ENCODE peak calls at places on chromosomes 2 and 18, in five cellular contexts. W is cardiac fibroblast, E is type B pancreatic cell, M is GM10248, C is pancreas. S is an unnamed sample.

GRCh38 chr2:120764434-120764833 is 28.8 kb downstream of the GLI2 start:
- DNase-seq in E (peak), C (no peak), W (no peak), M (no peak), S (no peak)

GRCh38 chr18:45771587-45771986 is 47.6 kb downstream of the SLC14A1 start:
- DNase-seq in E (no peak), C (no peak), M (no peak), W (no peak), S (no peak)

GRCh38 chr2:75792146-75792545 is 81.4 kb upstream of the GCFC2 start:
- DNase-seq in C (no peak), M (no peak), E (no peak), W (no peak), S (no peak)

GRCh38 chr18:44716697-44717163 is 36.0 kb downstream of the SETBP1 start:
- DNase-seq in E (no peak), M (no peak), W (no peak), C (no peak), S (no peak)

GRCh38 chr2:63506350-63506749 is 81.9 kb downstream of the WDPCP start:
- DNase-seq in E (no peak), W (no peak), M (no peak), C (no peak), S (no peak)

GRCh38 chr2:95025406-95026319 is at the start of gene MAL:
- DNase-seq in E (no peak), W (no peak), C (no peak), M (peak), S (peak)

GRCh38 chr18:9782073-9782857 is 74.2 kb downstream of the RAB31 start:
- DNase-seq in M (no peak), W (peak), E (no peak), C (no peak), S (no peak)

GRCh38 chr2:133249362-133249761 is 318.9 kb downstream of the NCKAP5 start:
- DNase-seq in M (no peak), W (no peak), E (no peak), C (no peak), S (no peak)

GRCh38 chr18:12751891-12752290 is 49.0 kb downstream of the PSMG2 start:
- DNase-seq in E (no peak), M (no peak), W (no peak), C (no peak), S (peak)

GRCh38 chr2:73006969-73007710 is 64.4 kb downstream of the SFXN5 start:
- DNase-seq in C (no peak), W (peak), M (no peak), E (no peak), S (no peak)

GRCh38 chr18:76384114-76384790 is 110.8 kb downstream of the ZNF516 start:
- DNase-seq in M (no peak), W (no peak), C (no peak), E (no peak), S (no peak)

GRCh38 chr2:168596881-168597280 is 140.8 kb downstream of the CERS6 start:
- DNase-seq in E (no peak), W (no peak), C (no peak), M (no peak), S (no peak)

GRCh38 chr2:9712263-9712662 is 81.5 kb upstream of the YWHAQ start:
- DNase-seq in E (no peak), M (peak), W (no peak), C (no peak), S (no peak)

DNA sequence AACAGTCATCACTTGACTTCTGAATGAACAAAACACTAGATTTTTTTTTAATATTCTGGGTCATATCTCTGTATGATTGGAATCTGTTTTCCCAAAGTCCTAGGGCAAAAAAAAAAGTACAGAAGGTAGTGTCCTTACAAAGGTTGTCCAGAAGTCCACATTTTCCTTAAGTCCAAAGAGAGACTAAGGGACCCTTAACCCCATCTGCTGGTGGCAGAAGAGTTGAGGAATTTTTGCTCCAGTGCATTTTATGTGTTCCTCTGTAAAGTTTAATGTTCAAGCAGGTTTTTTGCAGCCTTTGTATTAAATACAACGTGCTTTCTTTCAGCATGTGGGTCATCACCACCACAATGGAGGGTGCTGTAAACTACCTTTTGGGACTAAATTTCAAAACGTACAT is 215.9 kb downstream of the SP3 start:
- DNase-seq in E (no peak), M (no peak), W (peak), C (no peak), S (no peak)
- TF ChIP-seq CTCF in E (peak), M (no peak), W (peak), C (no peak), S (no peak)

GRCh38 chr2:68901199-68901515 is 30.0 kb upstream of the BMP10 start:
- DNase-seq in W (peak), M (no peak), E (no peak), C (no peak), S (no peak)
- TF ChIP-seq CTCF in W (peak), M (peak), E (no peak), C (no peak), S (no peak)

DNA sequence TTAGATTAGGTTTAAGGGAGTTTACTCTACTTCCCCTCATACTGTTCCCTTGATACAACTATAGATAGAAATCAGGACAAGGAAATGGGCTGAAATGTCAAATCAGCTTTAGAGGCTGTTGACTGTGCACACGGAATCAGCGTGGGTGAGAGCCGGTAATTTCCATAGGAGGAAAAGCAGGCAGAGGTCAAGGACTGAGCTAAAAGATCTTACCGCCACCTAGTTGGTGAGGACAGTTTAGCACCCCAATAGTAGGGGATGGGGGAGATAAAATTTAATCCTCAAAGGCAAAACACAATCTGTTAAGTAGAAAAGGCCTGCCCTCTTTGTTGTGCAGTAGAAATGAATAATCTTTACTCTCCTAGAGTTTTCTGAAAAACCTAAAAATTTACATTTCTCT is 1154.5 kb upstream of the CHAC2 start:
- DNase-seq in W (no peak), C (no peak), E (no peak), M (no peak), S (no peak)
- TF ChIP-seq CTCF in W (no peak), C (no peak), E (peak), M (no peak), S (no peak)

GRCh38 chr2:161308178-161308955 is at the start of gene PSMD14:
- DNase-seq in W (peak), C (peak), E (peak), M (peak), S (peak)
- TF ChIP-seq CTCF in W (no peak), C (no peak), E (no peak), M (no peak), S (no peak)

DNA sequence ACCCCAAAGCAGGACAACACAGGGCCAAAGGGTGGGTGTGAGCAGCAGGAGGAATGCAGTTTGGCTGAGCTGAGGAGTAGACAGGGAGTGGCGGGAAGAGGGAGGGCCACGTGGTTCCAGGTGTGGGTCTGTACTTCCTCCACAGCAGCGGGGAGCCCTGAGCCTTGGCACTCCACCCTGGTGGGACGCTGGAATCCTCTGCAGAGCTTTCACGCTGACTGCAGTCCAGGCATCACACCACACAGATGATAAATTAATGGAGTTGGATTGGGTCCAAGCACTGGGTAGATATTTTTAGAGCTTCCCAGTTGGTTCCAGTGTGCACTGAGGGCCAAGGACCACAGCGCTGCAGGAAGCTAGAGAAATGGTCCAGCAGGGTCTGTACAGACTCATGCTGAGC is 67.0 kb upstream of the TMEM200C start:
- DNase-seq in C (no peak), M (no peak), E (no peak), W (peak), S (no peak)
- TF ChIP-seq CTCF in C (no peak), M (no peak), E (no peak), W (no peak), S (no peak)

GRCh38 chr2:230317366-230317765 is 9.6 kb upstream of the SP140L start:
- DNase-seq in W (no peak), E (no peak), C (no peak), M (no peak), S (no peak)

GRCh38 chr2:230319211-230319862 is 7.7 kb upstream of the SP140L start:
- DNase-seq in C (no peak), E (no peak), W (no peak), M (peak), S (peak)

GRCh38 chr2:230321031-230321430 is 6.0 kb upstream of the SP140L start:
- DNase-seq in C (no peak), W (no peak), E (no peak), M (no peak), S (no peak)

GRCh38 chr2:230322561-230323384 is 4.2 kb upstream of the SP140L start:
- DNase-seq in C (no peak), E (no peak), M (no peak), W (no peak), S (no peak)

GRCh38 chr2:230318190-230319121 is 8.5 kb upstream of the SP140L start:
- DNase-seq in M (peak), W (no peak), C (no peak), E (no peak), S (peak)
- TF ChIP-seq CTCF in M (no peak), W (no peak), C (no peak), E (no peak), S (no peak)

GRCh38 chr2:31886700-31887099 is 124.1 kb downstream of the MEMO1 start:
- DNase-seq in W (no peak), M (no peak), E (no peak), C (no peak), S (no peak)
- TF ChIP-seq CTCF in W (peak), M (peak), E (peak), C (no peak), S (peak)

GRCh38 chr2:26461601-26462023 is 16.3 kb downstream of the OTOF start:
- DNase-seq in E (no peak), M (no peak), W (no peak), C (no peak), S (no peak)

GRCh38 chr2:26460613-26461031 is 17.3 kb downstream of the OTOF start:
- DNase-seq in C (no peak), E (no peak), W (no peak), M (no peak), S (no peak)

GRCh38 chr2:26462100-26462499 is 15.8 kb downstream of the OTOF start:
- DNase-seq in C (no peak), W (no peak), E (no peak), M (no peak), S (no peak)

GRCh38 chr2:26458365-26459042 is 19.4 kb downstream of the OTOF start:
- DNase-seq in W (no peak), E (peak), M (no peak), C (no peak), S (no peak)

GRCh38 chr2:26459991-26460612 is 17.8 kb downstream of the OTOF start:
- DNase-seq in W (peak), M (no peak), E (no peak), C (no peak), S (no peak)
- TF ChIP-seq CTCF in W (peak), M (no peak), E (no peak), C (no peak), S (no peak)

DNA sequence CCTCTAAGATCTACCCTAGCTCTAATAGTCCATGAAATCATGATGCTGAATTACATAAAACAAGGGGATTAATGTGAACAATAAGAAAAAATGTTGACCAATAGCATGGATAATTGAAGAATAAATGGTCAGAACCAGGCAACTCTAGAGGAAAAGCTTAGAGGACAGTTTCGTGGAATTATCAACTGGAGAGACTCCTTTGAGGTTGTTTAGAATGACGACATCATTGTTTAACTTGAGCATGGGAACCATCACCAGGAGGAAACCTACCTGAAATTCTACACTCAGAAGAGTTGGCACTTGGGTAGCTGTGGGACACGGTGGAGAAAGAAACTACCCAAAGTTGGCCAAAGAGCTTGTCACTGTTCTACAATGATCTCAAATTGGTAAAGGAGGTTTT is 179.2 kb upstream of the EPAS1 start:
- DNase-seq in W (no peak), M (no peak), E (no peak), C (no peak), S (no peak)
- TF ChIP-seq CTCF in W (no peak), M (no peak), E (no peak), C (no peak), S (no peak)

S was measured in GM13977.